ENCODE peak calls at places on chromosomes 3 and 15, in five cellular contexts. M is osteoblast, C is GM10248, A is RWPE1, B is epithelial cell of proximal tubule. W is an unnamed sample.
A peak's percentile ranks its signal among the peaks of the same experiment; 100 is the strongest.

GRCh38 chr15:58839485-58839884 is 68.4 kb downstream of the MINDY2 start:
- DNase-seq in M (no peak), C (peak; percentile 46), A (peak; percentile 14), B (no peak), W (no peak)

GRCh38 chr3:9023191-9023590 is 59.9 kb upstream of the RAD18 start:
- DNase-seq in M (no peak), C (no peak), A (no peak), B (no peak), W (no peak)

GRCh38 chr3:139629033-139629432 is 48.7 kb downstream of the NMNAT3 start:
- DNase-seq in M (no peak), C (peak; percentile 27), A (peak; percentile 57), B (no peak), W (no peak)

GRCh38 chr3:161893972-161894371 is 397.4 kb downstream of the OTOL1 start:
- DNase-seq in M (peak; percentile 66), C (no peak), A (no peak), B (no peak), W (no peak)

GRCh38 chr15:59616390-59616789 is 4.8 kb downstream of the GCNT3 start:
- DNase-seq in M (no peak), C (no peak), A (no peak), B (peak; percentile 81), W (no peak)

GRCh38 chr15:35680951-35681350 is 135.0 kb upstream of the DPH6 start:
- DNase-seq in M (no peak), C (no peak), A (no peak), B (no peak), W (no peak)

GRCh38 chr15:65086680-65087111 is 10.2 kb downstream of the KBTBD13 start:
- DNase-seq in M (peak; percentile 87), C (no peak), A (no peak), B (no peak), W (no peak)

GRCh38 chr3:193168911-193169310 is 72.1 kb upstream of the PLAAT1 start:
- DNase-seq in M (no peak), C (peak; percentile 0), A (no peak), B (no peak), W (no peak)

GRCh38 chr3:115858995-115859807 is 235.9 kb downstream of the GAP43 start:
- DNase-seq in M (no peak), C (no peak), A (no peak), B (no peak), W (no peak)

GRCh38 chr3:193909387-193909786 is 226.6 kb upstream of the HES1 start:
- DNase-seq in M (no peak), C (peak; percentile 41), A (no peak), B (no peak), W (no peak)

GRCh38 chr15:82641129-82641798 is 5.9 kb downstream of the CPEB1 start:
- DNase-seq in M (no peak), C (no peak), A (no peak), B (no peak), W (no peak)

GRCh38 chr3:4492240-4493007 is 724 bp upstream of the ITPR1 start:
- DNase-seq in M (peak; percentile 82), C (no peak), A (peak; percentile 46), B (peak; percentile 50), W (peak; percentile 23)

GRCh38 chr15:85533949-85534543 is 153.6 kb downstream of the AKAP13 start:
- DNase-seq in M (no peak), C (peak; percentile 43), A (no peak), B (no peak), W (no peak)

GRCh38 chr3:172622916-172623700 is 87.8 kb downstream of the NCEH1 start:
- DNase-seq in M (peak; percentile 50), C (peak; percentile 41), A (peak; percentile 45), B (peak; percentile 44), W (peak; percentile 34)

GRCh38 chr15:85689729-85690128 is 105.0 kb downstream of the KLHL25 start:
- DNase-seq in M (no peak), C (peak; percentile 42), A (no peak), B (no peak), W (peak; percentile 11)

DNA sequence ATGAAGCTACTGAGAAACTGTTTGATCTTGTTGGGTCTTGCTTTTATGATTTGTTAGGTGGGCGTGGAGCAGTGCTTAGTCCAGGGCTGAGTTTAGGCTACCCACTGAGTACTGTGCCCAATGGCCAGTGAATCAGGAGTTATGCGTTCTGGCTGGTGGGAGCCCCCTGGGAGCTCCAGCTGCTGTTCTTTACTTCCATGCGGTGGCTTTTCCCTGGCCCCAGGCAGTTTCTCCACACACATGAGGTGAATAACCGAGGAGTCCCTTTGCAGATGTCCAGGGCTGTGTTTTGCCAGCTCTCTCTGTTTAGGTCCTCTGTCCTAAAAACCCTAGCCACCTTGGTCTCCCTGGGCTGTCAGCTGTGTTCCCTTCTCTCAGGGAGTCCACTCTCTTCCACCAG is 106.5 kb downstream of the KLF13 start:
- DNase-seq in M (peak; percentile 84), C (no peak), A (no peak), B (no peak), W (no peak)
- TF ChIP-seq CTCF in M (no peak), C (no peak), A (no peak), B (no peak), W (no peak)

GRCh38 chr15:100910119-100910518 is 9.0 kb upstream of the LRRK1 start:
- DNase-seq in M (peak; percentile 75), C (no peak), A (no peak), B (no peak), W (no peak)
- TF ChIP-seq CTCF in M (peak; percentile 26), C (no peak), A (no peak), B (peak; percentile 38), W (peak; percentile 44)

DNA sequence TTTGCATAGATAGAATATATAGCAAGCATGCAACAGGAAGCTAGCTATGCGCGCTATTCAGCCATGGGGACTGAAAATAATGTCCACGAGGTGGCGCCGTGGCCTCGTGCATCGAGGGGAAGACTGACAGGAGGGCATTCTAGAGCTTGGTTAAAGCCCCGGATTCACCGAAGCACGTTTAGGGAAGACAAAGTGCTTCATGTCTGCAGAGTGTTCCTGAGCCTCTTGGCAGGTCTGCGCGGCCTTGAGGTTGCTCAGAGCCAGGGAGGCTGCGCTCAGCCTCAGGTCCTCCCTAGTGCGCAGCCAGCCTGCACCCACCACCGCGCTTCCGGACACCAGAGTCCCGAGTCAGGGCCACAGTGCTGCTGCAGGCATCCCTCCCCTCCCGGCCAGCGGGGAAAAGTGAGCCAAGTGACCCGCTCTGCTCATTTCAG is 24.6 kb downstream of the GABRA5 start:
- DNase-seq in M (peak; percentile 96), C (peak; percentile 42), A (peak; percentile 36), B (peak; percentile 16), W (peak; percentile 95)
- TF ChIP-seq CTCF in M (peak; percentile 85), C (peak; percentile 55), A (peak; percentile 84), B (peak; percentile 83), W (peak; percentile 91)

GRCh38 chr3:182711261-182711683 is 82.0 kb upstream of the ATP11B start:
- DNase-seq in M (no peak), C (no peak), A (no peak), B (no peak), W (no peak)

GRCh38 chr3:182715006-182715405 is 78.3 kb upstream of the ATP11B start:
- DNase-seq in M (no peak), C (no peak), A (no peak), B (no peak), W (no peak)

GRCh38 chr3:182716114-182716688 is 77.1 kb upstream of the ATP11B start:
- DNase-seq in M (no peak), C (no peak), A (no peak), B (no peak), W (no peak)

GRCh38 chr3:182711853-182712252 is 81.5 kb upstream of the ATP11B start:
- DNase-seq in M (no peak), C (no peak), A (no peak), B (no peak), W (no peak)

DNA sequence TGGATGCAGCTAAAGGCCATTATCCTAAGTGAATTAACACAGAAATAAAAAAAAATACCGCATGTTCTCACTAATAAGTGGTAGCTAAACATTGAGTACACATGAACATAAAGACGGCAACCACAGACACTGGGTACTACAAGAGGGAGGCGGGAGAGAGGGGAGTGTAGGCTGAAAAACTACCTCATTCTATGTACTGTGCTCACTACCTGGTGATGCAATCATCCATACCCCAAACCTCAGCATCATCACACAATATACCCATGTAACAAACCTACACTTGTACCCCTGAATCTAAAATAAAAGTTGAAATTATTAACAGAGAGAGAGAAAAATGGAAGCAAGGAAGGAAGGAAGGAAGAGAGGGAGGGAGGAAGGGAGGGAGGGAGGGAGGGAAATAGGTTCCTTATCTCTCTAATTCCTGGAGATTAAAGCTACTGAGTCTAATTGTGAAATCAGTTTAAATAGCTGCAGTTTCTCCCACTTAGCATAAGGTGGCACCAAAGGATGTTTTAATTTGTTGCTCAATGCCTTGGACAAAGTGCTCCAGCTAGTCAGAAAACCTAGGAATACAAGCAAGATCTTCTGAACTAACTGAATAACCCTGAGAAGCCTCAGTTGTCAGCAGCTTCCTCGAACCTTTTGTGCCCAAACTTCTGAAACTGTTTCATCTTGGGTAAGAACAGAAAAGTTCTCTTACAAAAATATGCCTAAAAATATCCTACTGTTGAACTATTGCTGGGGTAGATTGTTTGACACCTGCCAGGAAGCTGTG is 79.4 kb upstream of the ATP11B start:
- DNase-seq in M (peak; percentile 83), C (peak; percentile 45), A (peak; percentile 57), B (peak; percentile 32), W (no peak)
- TF ChIP-seq CTCF in M (peak; percentile 60), C (peak; percentile 83), A (peak; percentile 68), B (peak; percentile 69), W (peak; percentile 77)

DNA sequence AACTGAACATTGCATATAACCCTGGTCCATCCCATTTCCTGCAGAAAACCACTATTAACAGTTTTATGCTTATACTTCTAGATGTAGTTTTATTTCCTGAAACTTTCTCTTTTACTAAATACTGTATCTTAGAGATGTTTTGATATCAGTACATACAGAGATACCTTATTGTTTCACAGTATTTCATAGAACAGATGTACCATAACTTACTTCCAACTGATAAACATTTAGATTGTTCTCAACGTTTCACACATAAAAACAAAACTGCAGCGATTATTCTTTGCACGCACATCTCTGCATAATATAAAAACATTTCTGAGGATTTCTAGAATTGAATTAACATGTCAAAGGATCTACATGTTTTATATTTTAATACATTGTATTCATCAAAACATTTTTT is 2.6 kb downstream of the ZNF80 start:
- DNase-seq in M (no peak), C (no peak), A (no peak), B (no peak), W (no peak)
- TF ChIP-seq CTCF in M (no peak), C (no peak), A (no peak), B (no peak), W (no peak)

DNA sequence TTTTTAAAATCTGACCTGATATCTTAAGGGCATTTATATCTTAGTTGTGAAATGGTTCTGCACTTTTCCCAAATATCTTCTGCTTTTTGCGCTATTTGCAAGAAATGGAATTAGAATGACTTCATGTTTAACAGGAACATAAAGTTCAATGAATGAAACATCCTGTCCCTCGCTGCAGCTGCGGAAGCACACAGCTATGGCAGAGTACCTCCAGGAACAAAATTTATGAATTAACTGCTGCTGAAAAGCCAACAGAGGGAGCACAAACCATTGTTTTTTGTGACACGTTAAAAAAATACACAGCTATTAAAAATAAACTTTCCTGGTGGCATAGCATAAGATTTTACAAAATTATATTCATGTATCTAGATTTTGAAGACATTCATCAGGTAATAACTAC is 404.4 kb upstream of the MDFIC2 start:
- DNase-seq in M (no peak), C (no peak), A (no peak), B (no peak), W (no peak)
- TF ChIP-seq CTCF in M (peak; percentile 63), C (no peak), A (peak; percentile 17), B (peak; percentile 50), W (peak; percentile 45)

W was measured in neural crest cell.